ENCODE peak calls at places on chromosomes 3 and 15, in ten cellular contexts. One of them, this sample, is unnamed.

GRCh38 chr3:9687514-9687913 is 16.1 kb upstream of the CPNE9 start:
- DNase-seq in K562: no peak
- DNase-seq in A549: no peak
- DNase-seq in GM23338: no peak
- DNase-seq in DND-41: no peak
- DNase-seq in MM.1S: no peak
- DNase-seq in IMR-90: no peak
- DNase-seq in fibroblast of lung: no peak
- DNase-seq in mesendoderm: no peak
- DNase-seq in Karpas-422: no peak
- DNase-seq in this sample: no peak

GRCh38 chr15:70111203-70112017 is 13.7 kb upstream of the TLE3 start:
- DNase-seq in K562: peak; percentile 83
- DNase-seq in A549: peak; percentile 75
- DNase-seq in GM23338: peak; percentile 93
- DNase-seq in DND-41: peak; percentile 19
- DNase-seq in MM.1S: no peak
- DNase-seq in IMR-90: peak; percentile 73
- DNase-seq in fibroblast of lung: peak; percentile 91
- DNase-seq in mesendoderm: peak; percentile 97
- DNase-seq in Karpas-422: peak; percentile 50
- DNase-seq in this sample: peak; percentile 51

GRCh38 chr15:46315540-46315939 is 680.7 kb downstream of the SQOR start:
- DNase-seq in K562: no peak
- DNase-seq in A549: no peak
- DNase-seq in GM23338: no peak
- DNase-seq in DND-41: no peak
- DNase-seq in MM.1S: no peak
- DNase-seq in IMR-90: no peak
- DNase-seq in fibroblast of lung: no peak
- DNase-seq in mesendoderm: no peak
- DNase-seq in Karpas-422: no peak
- DNase-seq in this sample: no peak

GRCh38 chr3:146187334-146187950 is 26.5 kb upstream of the PLOD2 start:
- DNase-seq in K562: no peak
- DNase-seq in A549: no peak
- DNase-seq in GM23338: peak; percentile 60
- DNase-seq in DND-41: no peak
- DNase-seq in MM.1S: peak; percentile 10
- DNase-seq in IMR-90: peak; percentile 55
- DNase-seq in fibroblast of lung: peak; percentile 32
- DNase-seq in mesendoderm: peak; percentile 36
- DNase-seq in Karpas-422: peak; percentile 69
- DNase-seq in this sample: no peak

GRCh38 chr15:56732135-56732880 is 1.0 kb downstream of the ZNF280D start:
- DNase-seq in K562: no peak
- DNase-seq in A549: peak; percentile 46
- DNase-seq in GM23338: peak; percentile 35
- DNase-seq in DND-41: peak; percentile 53
- DNase-seq in MM.1S: peak; percentile 35
- DNase-seq in IMR-90: peak; percentile 61
- DNase-seq in fibroblast of lung: peak; percentile 87
- DNase-seq in mesendoderm: peak; percentile 80
- DNase-seq in Karpas-422: peak; percentile 70
- DNase-seq in this sample: no peak

GRCh38 chr3:142929109-142929508 is 34.4 kb downstream of the PAQR9 start:
- DNase-seq in K562: peak; percentile 69
- DNase-seq in A549: peak; percentile 78
- DNase-seq in GM23338: peak; percentile 83
- DNase-seq in DND-41: peak; percentile 47
- DNase-seq in MM.1S: peak; percentile 81
- DNase-seq in IMR-90: peak; percentile 61
- DNase-seq in fibroblast of lung: peak; percentile 23
- DNase-seq in mesendoderm: peak; percentile 77
- DNase-seq in Karpas-422: peak; percentile 87
- DNase-seq in this sample: peak; percentile 56

GRCh38 chr15:90529369-90530249 is at the start of gene CRTC3:
- DNase-seq in K562: peak; percentile 93
- DNase-seq in A549: peak; percentile 74
- DNase-seq in GM23338: peak; percentile 48
- DNase-seq in DND-41: peak; percentile 53
- DNase-seq in MM.1S: peak; percentile 59
- DNase-seq in IMR-90: peak; percentile 48
- DNase-seq in fibroblast of lung: peak; percentile 64
- DNase-seq in mesendoderm: peak; percentile 38
- DNase-seq in Karpas-422: peak; percentile 81
- DNase-seq in this sample: no peak

GRCh38 chr3:138974467-138974866 is 27.4 kb downstream of the FOXL2NB start:
- DNase-seq in K562: no peak
- DNase-seq in A549: no peak
- DNase-seq in GM23338: no peak
- DNase-seq in DND-41: no peak
- DNase-seq in MM.1S: no peak
- DNase-seq in IMR-90: peak; percentile 13
- DNase-seq in fibroblast of lung: peak; percentile 5
- DNase-seq in mesendoderm: no peak
- DNase-seq in Karpas-422: no peak
- DNase-seq in this sample: no peak

GRCh38 chr3:8757551-8758518 is 11.6 kb downstream of the OXTR start:
- DNase-seq in K562: no peak
- DNase-seq in A549: no peak
- DNase-seq in GM23338: no peak
- DNase-seq in DND-41: no peak
- DNase-seq in MM.1S: no peak
- DNase-seq in IMR-90: peak; percentile 48
- DNase-seq in fibroblast of lung: peak; percentile 96
- DNase-seq in mesendoderm: no peak
- DNase-seq in Karpas-422: no peak
- DNase-seq in this sample: no peak

GRCh38 chr3:86934851-86935250 is 56.1 kb downstream of the VGLL3 start:
- DNase-seq in K562: no peak
- DNase-seq in A549: no peak
- DNase-seq in GM23338: no peak
- DNase-seq in DND-41: no peak
- DNase-seq in MM.1S: no peak
- DNase-seq in IMR-90: no peak
- DNase-seq in fibroblast of lung: no peak
- DNase-seq in mesendoderm: no peak
- DNase-seq in Karpas-422: no peak
- DNase-seq in this sample: no peak

GRCh38 chr15:59017459-59017858 is 30.0 kb downstream of the RNF111 start:
- DNase-seq in K562: no peak
- DNase-seq in A549: no peak
- DNase-seq in GM23338: no peak
- DNase-seq in DND-41: no peak
- DNase-seq in MM.1S: no peak
- DNase-seq in IMR-90: no peak
- DNase-seq in fibroblast of lung: no peak
- DNase-seq in mesendoderm: no peak
- DNase-seq in Karpas-422: no peak
- DNase-seq in this sample: no peak

GRCh38 chr3:140296796-140297352 is 361.9 kb downstream of the CLSTN2 start:
- DNase-seq in K562: no peak
- DNase-seq in A549: no peak
- DNase-seq in GM23338: no peak
- DNase-seq in DND-41: no peak
- DNase-seq in MM.1S: no peak
- DNase-seq in IMR-90: no peak
- DNase-seq in fibroblast of lung: peak; percentile 54
- DNase-seq in mesendoderm: no peak
- DNase-seq in Karpas-422: no peak
- DNase-seq in this sample: no peak

GRCh38 chr3:186509423-186509822 is 34.8 kb downstream of the CRYGS start:
- DNase-seq in K562: no peak
- DNase-seq in A549: no peak
- DNase-seq in GM23338: no peak
- DNase-seq in DND-41: no peak
- DNase-seq in MM.1S: no peak
- DNase-seq in IMR-90: no peak
- DNase-seq in fibroblast of lung: no peak
- DNase-seq in mesendoderm: no peak
- DNase-seq in Karpas-422: no peak
- DNase-seq in this sample: no peak

GRCh38 chr3:46464326-46465195 is at the start of gene LTF:
- DNase-seq in K562: no peak
- DNase-seq in A549: no peak
- DNase-seq in GM23338: peak; percentile 56
- DNase-seq in DND-41: no peak
- DNase-seq in MM.1S: no peak
- DNase-seq in IMR-90: no peak
- DNase-seq in fibroblast of lung: no peak
- DNase-seq in mesendoderm: no peak
- DNase-seq in Karpas-422: no peak
- DNase-seq in this sample: no peak

GRCh38 chr3:178353292-178353814 is 182.9 kb upstream of the KCNMB2 start:
- DNase-seq in K562: no peak
- DNase-seq in A549: no peak
- DNase-seq in GM23338: no peak
- DNase-seq in DND-41: no peak
- DNase-seq in MM.1S: no peak
- DNase-seq in IMR-90: peak; percentile 36
- DNase-seq in fibroblast of lung: peak; percentile 39
- DNase-seq in mesendoderm: no peak
- DNase-seq in Karpas-422: no peak
- DNase-seq in this sample: no peak

GRCh38 chr15:48898083-48898482 is 20.1 kb downstream of the EID1 start:
- DNase-seq in K562: no peak
- DNase-seq in A549: no peak
- DNase-seq in GM23338: no peak
- DNase-seq in DND-41: no peak
- DNase-seq in MM.1S: no peak
- DNase-seq in IMR-90: no peak
- DNase-seq in fibroblast of lung: no peak
- DNase-seq in mesendoderm: no peak
- DNase-seq in Karpas-422: no peak
- DNase-seq in this sample: no peak

GRCh38 chr15:83398591-83398990 is 48.5 kb upstream of the SH3GL3 start:
- DNase-seq in K562: no peak
- DNase-seq in A549: no peak
- DNase-seq in GM23338: no peak
- DNase-seq in DND-41: no peak
- DNase-seq in MM.1S: no peak
- DNase-seq in IMR-90: peak; percentile 26
- DNase-seq in fibroblast of lung: peak; percentile 68
- DNase-seq in mesendoderm: no peak
- DNase-seq in Karpas-422: no peak
- DNase-seq in this sample: no peak

GRCh38 chr3:184332370-184333090 is 4.9 kb upstream of the FAM131A start:
- DNase-seq in K562: no peak
- DNase-seq in A549: no peak
- DNase-seq in GM23338: no peak
- DNase-seq in DND-41: no peak
- DNase-seq in MM.1S: no peak
- DNase-seq in IMR-90: peak; percentile 95
- DNase-seq in fibroblast of lung: peak; percentile 96
- DNase-seq in mesendoderm: peak; percentile 71
- DNase-seq in Karpas-422: no peak
- DNase-seq in this sample: peak; percentile 69
- H3K4me1 ChIP-seq in K562: peaks cover 50% of the 10 kb centered on the region
- H3K4me1 ChIP-seq in A549: peaks cover 54% of the 10 kb centered on the region
- H3K4me1 ChIP-seq in GM23338: peaks cover 12% of the 10 kb centered on the region
- H3K4me1 ChIP-seq in DND-41: peaks cover 16% of the 10 kb centered on the region
- H3K4me1 ChIP-seq in MM.1S: peaks cover 4% of the 10 kb centered on the region
- H3K4me1 ChIP-seq in IMR-90: peaks cover 28% of the 10 kb centered on the region
- H3K4me1 ChIP-seq in fibroblast of lung: peaks cover 26% of the 10 kb centered on the region
- H3K4me1 ChIP-seq in mesendoderm: peaks cover 3% of the 10 kb centered on the region
- H3K4me1 ChIP-seq in Karpas-422: peaks cover 23% of the 10 kb centered on the region
- H3K4me1 ChIP-seq in this sample: peaks cover 57% of the 10 kb centered on the region

GRCh38 chr3:108494862-108495531 is 15.4 kb downstream of the MYH15 start:
- DNase-seq in K562: no peak
- DNase-seq in A549: no peak
- DNase-seq in GM23338: no peak
- DNase-seq in DND-41: no peak
- DNase-seq in MM.1S: no peak
- DNase-seq in IMR-90: no peak
- DNase-seq in fibroblast of lung: no peak
- DNase-seq in mesendoderm: no peak
- DNase-seq in Karpas-422: no peak
- DNase-seq in this sample: no peak
- H3K4me3 ChIP-seq in K562: no peak overlapping the region
- H3K4me3 ChIP-seq in A549: no peak overlapping the region
- H3K4me3 ChIP-seq in GM23338: no peak overlapping the region
- H3K4me3 ChIP-seq in DND-41: no peak overlapping the region
- H3K4me3 ChIP-seq in MM.1S: no peak overlapping the region
- H3K4me3 ChIP-seq in IMR-90: no peak overlapping the region
- H3K4me3 ChIP-seq in fibroblast of lung: no peak overlapping the region
- H3K4me3 ChIP-seq in mesendoderm: no peak overlapping the region
- H3K4me3 ChIP-seq in Karpas-422: no peak overlapping the region
- H3K4me3 ChIP-seq in this sample: no peak overlapping the region

DNA sequence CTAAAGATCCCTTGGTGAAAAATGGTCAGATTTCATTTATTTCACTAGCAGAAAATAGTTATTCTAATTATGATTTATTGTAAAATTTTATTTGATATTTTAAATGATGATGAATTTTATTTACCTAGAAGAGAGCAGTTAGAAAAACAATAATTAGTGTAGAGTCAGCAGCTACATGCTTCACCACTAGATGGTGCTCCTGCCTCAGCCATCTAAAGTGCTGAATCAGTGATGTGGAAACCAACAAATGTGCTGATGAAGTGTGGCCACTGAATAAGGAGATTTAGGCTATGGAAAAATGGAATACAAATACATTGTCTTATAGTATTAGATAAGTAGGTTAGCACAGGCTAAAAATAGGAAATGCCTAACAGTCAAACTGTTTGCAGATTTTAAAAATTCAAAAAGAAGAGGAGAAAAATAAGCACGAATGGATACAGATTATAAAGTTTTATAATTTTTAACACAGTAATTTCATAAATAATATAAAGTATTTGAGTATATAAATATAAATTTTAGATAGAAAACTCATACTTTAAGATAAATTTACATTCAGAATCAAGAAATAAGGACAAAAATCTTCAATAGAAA is 109.8 kb downstream of the PPP2R3A start:
- DNase-seq in K562: peak; percentile 45
- DNase-seq in A549: peak; percentile 5
- DNase-seq in GM23338: peak; percentile 85
- DNase-seq in DND-41: peak; percentile 78
- DNase-seq in MM.1S: peak; percentile 78
- DNase-seq in IMR-90: peak; percentile 80
- DNase-seq in fibroblast of lung: peak; percentile 63
- DNase-seq in mesendoderm: peak; percentile 80
- DNase-seq in Karpas-422: peak; percentile 87
- DNase-seq in this sample: peak; percentile 58
- H3K4me2 ChIP-seq in K562: no peak overlapping the region
- H3K4me2 ChIP-seq in A549: no peak overlapping the region
- H3K4me2 ChIP-seq in GM23338: no peak overlapping the region
- H3K4me2 ChIP-seq in DND-41: no peak overlapping the region
- H3K4me2 ChIP-seq in MM.1S: no peak overlapping the region
- H3K4me2 ChIP-seq in IMR-90: no peak overlapping the region
- H3K4me2 ChIP-seq in fibroblast of lung: no peak overlapping the region
- H3K4me2 ChIP-seq in mesendoderm: no peak overlapping the region
- H3K4me2 ChIP-seq in Karpas-422: peak overlapping the region; percentile 10
- H3K4me2 ChIP-seq in this sample: no peak overlapping the region

GRCh38 chr15:86382341-86382740 is 302.7 kb downstream of the AGBL1 start:
- DNase-seq in K562: no peak
- DNase-seq in A549: no peak
- DNase-seq in GM23338: no peak
- DNase-seq in DND-41: no peak
- DNase-seq in MM.1S: no peak
- DNase-seq in IMR-90: no peak
- DNase-seq in fibroblast of lung: no peak
- DNase-seq in mesendoderm: no peak
- DNase-seq in Karpas-422: no peak
- DNase-seq in this sample: no peak

GRCh38 chr15:86384191-86384590 is 304.5 kb downstream of the AGBL1 start:
- DNase-seq in K562: no peak
- DNase-seq in A549: no peak
- DNase-seq in GM23338: no peak
- DNase-seq in DND-41: no peak
- DNase-seq in MM.1S: no peak
- DNase-seq in IMR-90: no peak
- DNase-seq in fibroblast of lung: no peak
- DNase-seq in mesendoderm: no peak
- DNase-seq in Karpas-422: no peak
- DNase-seq in this sample: no peak
- H3K4me1 ChIP-seq in K562: no peaks in the 10 kb centered on the region
- H3K4me1 ChIP-seq in A549: no peaks in the 10 kb centered on the region
- H3K4me1 ChIP-seq in GM23338: peaks cover 25% of the 10 kb centered on the region
- H3K4me1 ChIP-seq in DND-41: no peaks in the 10 kb centered on the region
- H3K4me1 ChIP-seq in MM.1S: no peaks in the 10 kb centered on the region
- H3K4me1 ChIP-seq in IMR-90: no peaks in the 10 kb centered on the region
- H3K4me1 ChIP-seq in fibroblast of lung: no peaks in the 10 kb centered on the region
- H3K4me1 ChIP-seq in mesendoderm: no peaks in the 10 kb centered on the region
- H3K4me1 ChIP-seq in Karpas-422: no peaks in the 10 kb centered on the region
- H3K4me1 ChIP-seq in this sample: no peaks in the 10 kb centered on the region